ENCODE peak calls at places on chromosomes 13 and 19, in six cellular contexts. J, R, W, U, D and G are unnamed samples.

GRCh38 chr19:57682226-57682766 is 519 bp downstream of the ZNF551 start:
- DNase-seq in J (no peak), R (no peak), W (no peak), U (no peak), D (no peak), G (no peak)

GRCh38 chr19:49643466-49643865 is 1.5 kb downstream of the SCAF1 start:
- DNase-seq in J (no peak), R (peak), W (no peak), U (no peak), D (no peak), G (no peak)

GRCh38 chr19:57992841-57993240 is 9.8 kb downstream of the ZNF606 start:
- DNase-seq in J (no peak), R (no peak), W (no peak), U (no peak), D (no peak), G (no peak)

GRCh38 chr13:24068472-24068871 is 92.0 kb upstream of the SPATA13 start:
- DNase-seq in J (no peak), R (no peak), W (no peak), U (no peak), D (no peak), G (no peak)

GRCh38 chr19:17777840-17778620 is 16.9 kb upstream of the B3GNT3 start:
- DNase-seq in J (peak), R (peak), W (peak), U (no peak), D (no peak), G (peak)

GRCh38 chr19:18193388-18194207 is 580 bp downstream of the MPV17L2 start:
- DNase-seq in J (no peak), R (peak), W (no peak), U (no peak), D (no peak), G (no peak)

GRCh38 chr19:32373614-32374295 is 28.3 kb downstream of the ZNF507 start:
- DNase-seq in J (no peak), R (no peak), W (peak), U (no peak), D (peak), G (no peak)

GRCh38 chr19:35790981-35791813 is 15.8 kb downstream of the ARHGAP33 start:
- DNase-seq in J (no peak), R (no peak), W (no peak), U (no peak), D (no peak), G (no peak)

GRCh38 chr13:22187329-22187728 is 516.5 kb downstream of the FGF9 start:
- DNase-seq in J (no peak), R (no peak), W (no peak), U (peak), D (no peak), G (no peak)

GRCh38 chr13:72521965-72522661 is 205.3 kb downstream of the MZT1 start:
- DNase-seq in J (no peak), R (no peak), W (no peak), U (no peak), D (no peak), G (no peak)

GRCh38 chr19:49359851-49360845 is 2.1 kb downstream of the TEAD2 start:
- DNase-seq in J (no peak), R (no peak), W (no peak), U (no peak), D (no peak), G (no peak)

GRCh38 chr13:25978961-25979360 is 72.9 kb downstream of the SHISA2 start:
- DNase-seq in J (no peak), R (no peak), W (no peak), U (no peak), D (no peak), G (no peak)

GRCh38 chr13:46603165-46603603 is 50.2 kb downstream of the LRCH1 start:
- DNase-seq in J (no peak), R (no peak), W (no peak), U (no peak), D (peak), G (no peak)

GRCh38 chr13:99357920-99358319 is 50.7 kb upstream of the GPR183 start:
- DNase-seq in J (no peak), R (no peak), W (no peak), U (no peak), D (no peak), G (no peak)

GRCh38 chr13:99356216-99357089 is 49.3 kb upstream of the GPR183 start:
- DNase-seq in J (no peak), R (peak), W (peak), U (peak), D (peak), G (no peak)

GRCh38 chr19:1489463-1489971 is 633 bp downstream of the PCSK4 start:
- DNase-seq in J (peak), R (peak), W (no peak), U (no peak), D (no peak), G (no peak)

GRCh38 chr13:72495681-72496080 is 231.7 kb downstream of the MZT1 start:
- DNase-seq in J (no peak), R (no peak), W (no peak), U (no peak), D (no peak), G (no peak)

GRCh38 chr13:112651750-112652511 is 37.9 kb upstream of the ATP11A start:
- DNase-seq in J (no peak), R (no peak), W (no peak), U (no peak), D (no peak), G (peak)

GRCh38 chr19:30227661-30228112 is 144.5 kb upstream of the ZNF536 start:
- DNase-seq in J (peak), R (peak), W (no peak), U (no peak), D (peak), G (peak)

GRCh38 chr19:18460313-18460712 is 22.4 kb upstream of the ISYNA1 start:
- DNase-seq in J (peak), R (peak), W (peak), U (peak), D (peak), G (peak)

GRCh38 chr19:35828694-35829301 is 16.2 kb upstream of the PRODH2 start:
- DNase-seq in J (peak), R (no peak), W (peak), U (no peak), D (peak), G (peak)

GRCh38 chr19:15280915-15281683 is 48.9 kb upstream of the EPHX3 start:
- DNase-seq in J (peak), R (peak), W (peak), U (peak), D (peak), G (peak)
- H3K4me3 ChIP-seq in J (no peak), R (no peak), W (no peak), U (peak), D (peak), G (no peak)

GRCh38 chr19:13002970-13003540 is 7.8 kb downstream of the NFIX start:
- DNase-seq in J (no peak), R (no peak), W (no peak), U (no peak), D (no peak), G (no peak)

GRCh38 chr19:13004273-13004672 is 9.0 kb downstream of the NFIX start:
- DNase-seq in J (no peak), R (no peak), W (no peak), U (no peak), D (no peak), G (no peak)

GRCh38 chr19:13002389-13002898 is 7.2 kb downstream of the NFIX start:
- DNase-seq in J (peak), R (peak), W (no peak), U (no peak), D (no peak), G (no peak)

GRCh38 chr19:13001166-13001501 is 5.9 kb downstream of the NFIX start:
- DNase-seq in J (no peak), R (no peak), W (no peak), U (no peak), D (no peak), G (no peak)

DNA sequence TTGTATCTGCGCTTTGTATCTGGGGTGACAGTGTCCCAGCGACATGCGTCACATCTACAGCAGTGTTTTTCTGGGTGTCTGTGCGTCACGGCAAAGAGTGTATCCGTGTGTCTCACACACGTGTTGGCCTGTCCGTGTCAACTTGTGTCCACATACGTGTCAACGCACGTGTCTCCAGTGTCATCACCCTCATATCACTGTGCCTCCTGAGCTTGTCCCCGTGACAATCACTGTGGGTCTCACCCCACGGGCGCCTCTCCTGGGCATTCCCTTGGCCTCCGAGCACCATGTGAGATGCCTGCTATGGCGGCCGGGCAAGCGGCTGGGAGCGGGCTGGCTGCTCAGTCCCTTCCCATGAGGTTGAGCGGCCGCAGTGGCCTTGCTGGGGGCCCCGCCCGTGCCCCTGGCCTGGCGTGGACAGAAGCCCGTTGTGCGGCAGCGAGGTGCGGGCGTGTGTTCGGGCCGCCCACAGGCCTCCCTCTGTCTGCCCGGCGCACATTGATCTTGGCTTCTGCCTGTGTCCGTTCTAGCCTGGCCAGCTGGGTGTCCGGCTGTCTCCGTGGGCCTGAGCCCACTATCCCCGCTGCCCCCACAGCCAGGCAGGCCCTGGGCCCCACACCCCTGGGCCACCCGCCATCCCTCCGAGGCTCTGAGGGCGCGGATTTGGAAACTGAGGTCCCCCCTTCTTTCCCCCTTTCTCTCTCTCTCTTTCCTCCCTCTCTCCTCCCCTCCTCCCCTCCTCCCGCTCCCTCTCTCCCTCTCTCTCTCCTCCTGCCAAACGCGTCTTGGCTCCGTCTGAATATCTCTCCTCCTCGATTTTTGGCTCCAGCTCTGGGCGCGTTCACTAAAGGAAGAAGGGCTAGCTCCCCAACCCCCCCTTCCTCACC is 6.5 kb downstream of the NFIX start:
- DNase-seq in J (peak), R (peak), W (no peak), U (no peak), D (peak), G (no peak)
- H3K4me3 ChIP-seq in J (no peak), R (peak), W (no peak), U (peak), D (peak), G (no peak)

GRCh38 chr13:100880166-100880565 is 205.6 kb upstream of the TMTC4 start:
- DNase-seq in J (no peak), R (no peak), W (no peak), U (no peak), D (no peak), G (no peak)
- H3K4me3 ChIP-seq in J (no peak), R (no peak), W (no peak), U (no peak), D (no peak), G (no peak)

DNA sequence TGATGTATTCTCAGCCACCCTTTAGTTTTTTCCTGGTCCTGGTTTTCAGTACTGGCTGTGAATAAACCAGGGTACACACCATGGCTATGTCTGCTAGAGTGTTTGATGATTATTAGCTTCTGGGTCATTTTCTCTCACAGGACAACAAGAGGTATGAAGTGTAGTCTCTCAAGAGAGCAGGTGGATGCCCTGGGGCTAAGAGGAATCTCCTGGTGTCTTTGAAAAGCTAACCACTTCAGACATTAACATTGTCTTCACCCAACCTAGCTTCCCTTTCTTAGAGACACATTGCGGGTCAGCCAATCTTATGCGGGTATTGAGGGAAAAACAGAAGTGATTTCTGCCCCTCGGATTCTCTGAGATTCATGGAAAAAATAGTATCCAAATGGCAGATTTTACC is 1.6 kb downstream of the ZNF730 start:
- DNase-seq in J (no peak), R (no peak), W (no peak), U (no peak), D (no peak), G (no peak)
- H3K4me3 ChIP-seq in J (no peak), R (no peak), W (no peak), U (no peak), D (no peak), G (no peak)

GRCh38 chr19:23384858-23385257 is 10.4 kb downstream of the ZNF91 start:
- DNase-seq in J (no peak), R (no peak), W (no peak), U (no peak), D (no peak), G (no peak)

GRCh38 chr19:23382955-23383354 is 12.3 kb downstream of the ZNF91 start:
- DNase-seq in J (no peak), R (no peak), W (no peak), U (no peak), D (no peak), G (no peak)

GRCh38 chr19:23381114-23381513 is 14.2 kb downstream of the ZNF91 start:
- DNase-seq in J (no peak), R (no peak), W (no peak), U (no peak), D (no peak), G (no peak)

GRCh38 chr19:23385404-23385803 is 9.9 kb downstream of the ZNF91 start:
- DNase-seq in J (no peak), R (no peak), W (no peak), U (no peak), D (no peak), G (no peak)

DNA sequence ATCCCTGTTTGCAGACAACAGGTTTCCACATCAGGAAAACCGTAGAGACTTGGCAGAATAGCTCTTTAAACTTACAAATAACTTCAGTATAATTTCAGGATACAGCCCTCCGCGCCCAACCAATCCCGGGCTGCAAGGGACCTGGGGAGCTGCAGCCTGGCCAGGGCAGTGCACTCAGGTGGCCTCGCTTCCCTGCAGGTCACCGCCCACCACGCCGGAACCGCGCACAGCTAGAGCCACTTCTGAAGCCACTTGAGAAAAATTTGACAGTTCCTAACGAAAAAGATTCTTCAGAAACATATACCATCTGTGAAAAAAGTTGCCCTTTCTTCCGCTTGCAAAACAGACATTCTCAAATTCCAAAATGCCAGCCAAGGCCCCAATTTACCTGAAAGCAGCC is 11.1 kb downstream of the ZNF91 start:
- DNase-seq in J (no peak), R (no peak), W (no peak), U (no peak), D (no peak), G (no peak)
- H3K4me3 ChIP-seq in J (no peak), R (no peak), W (no peak), U (no peak), D (no peak), G (no peak)

DNA sequence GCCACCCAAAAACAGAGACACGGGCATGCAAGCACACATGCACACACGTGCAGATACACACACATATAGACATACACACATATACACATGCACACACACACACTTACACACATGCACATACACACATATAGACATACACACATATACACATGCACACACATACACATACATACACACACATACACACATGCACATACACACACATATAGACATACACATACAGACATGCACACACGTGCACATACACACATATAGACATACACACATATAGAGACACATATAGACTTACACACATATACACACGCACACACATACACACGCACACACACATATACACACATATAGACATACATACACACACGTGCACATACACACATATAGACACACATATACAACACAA is 92.1 kb downstream of the GADD45B start:
- DNase-seq in J (no peak), R (no peak), W (no peak), U (no peak), D (no peak), G (no peak)
- H3K4me3 ChIP-seq in J (no peak), R (no peak), W (no peak), U (no peak), D (no peak), G (no peak)

GRCh38 chr19:39515551-39516191 is 732 bp downstream of the SELENOV start:
- DNase-seq in J (no peak), R (no peak), W (no peak), U (no peak), D (no peak), G (no peak)
- H3K4me3 ChIP-seq in J (peak), R (peak), W (no peak), U (peak), D (no peak), G (no peak)

GRCh38 chr13:110352735-110353134 is 45.7 kb downstream of the COL4A2 start:
- DNase-seq in J (no peak), R (no peak), W (no peak), U (no peak), D (no peak), G (no peak)
- H3K4me3 ChIP-seq in J (no peak), R (no peak), W (no peak), U (no peak), D (no peak), G (no peak)